ENCODE peak calls at places on chromosomes 3 and 15, in four cellular contexts. One of them, this sample, is unnamed.

GRCh38 chr3:46926871-46927717 is 49.5 kb downstream of the CCDC12 start:
- DNase-seq in SK-N-SH: no peak
- DNase-seq in K562: no peak
- DNase-seq in H1: no peak
- DNase-seq in this sample: peak

GRCh38 chr3:147369231-147369630 is 37.1 kb downstream of the ZIC4 start:
- DNase-seq in SK-N-SH: no peak
- DNase-seq in H1: no peak
- DNase-seq in K562: no peak
- DNase-seq in this sample: no peak

GRCh38 chr3:197352382-197352781 is 54.0 kb upstream of the DLG1 start:
- DNase-seq in H1: no peak
- DNase-seq in SK-N-SH: peak
- DNase-seq in K562: no peak
- DNase-seq in this sample: no peak

GRCh38 chr3:173770011-173770410 is 372.5 kb downstream of the NLGN1 start:
- DNase-seq in SK-N-SH: no peak
- DNase-seq in H1: no peak
- DNase-seq in K562: no peak
- DNase-seq in this sample: no peak

GRCh38 chr3:139937674-139938279 is 2.8 kb downstream of the CLSTN2 start:
- DNase-seq in SK-N-SH: peak
- DNase-seq in K562: peak
- DNase-seq in H1: no peak
- DNase-seq in this sample: no peak

GRCh38 chr3:111859061-111859973 is at the start of gene PHLDB2:
- DNase-seq in H1: no peak
- DNase-seq in K562: no peak
- DNase-seq in SK-N-SH: peak
- DNase-seq in this sample: no peak

GRCh38 chr15:70494861-70495571 is 268.3 kb downstream of the UACA start:
- DNase-seq in H1: no peak
- DNase-seq in SK-N-SH: peak
- DNase-seq in K562: no peak
- DNase-seq in this sample: no peak

GRCh38 chr3:153852355-153852754 is 268.8 kb upstream of the ARHGEF26 start:
- DNase-seq in SK-N-SH: no peak
- DNase-seq in K562: no peak
- DNase-seq in H1: no peak
- DNase-seq in this sample: no peak

GRCh38 chr3:156787926-156788663 is 38.1 kb upstream of the LEKR1 start:
- DNase-seq in H1: no peak
- DNase-seq in SK-N-SH: peak
- DNase-seq in K562: peak
- DNase-seq in this sample: no peak

GRCh38 chr3:11564577-11565001 is 79.1 kb downstream of the VGLL4 start:
- DNase-seq in SK-N-SH: no peak
- DNase-seq in K562: no peak
- DNase-seq in H1: no peak
- DNase-seq in this sample: no peak

GRCh38 chr15:28901987-28902745 is 16.4 kb downstream of the APBA2 start:
- DNase-seq in SK-N-SH: no peak
- DNase-seq in H1: no peak
- DNase-seq in K562: no peak
- DNase-seq in this sample: no peak

GRCh38 chr15:34056921-34057320 is 17.9 kb upstream of the AVEN start:
- DNase-seq in K562: no peak
- DNase-seq in SK-N-SH: no peak
- DNase-seq in H1: no peak
- DNase-seq in this sample: no peak

GRCh38 chr15:75153084-75153483 is 48.6 kb upstream of the C15orf39 start:
- DNase-seq in H1: no peak
- DNase-seq in SK-N-SH: peak
- DNase-seq in K562: peak
- DNase-seq in this sample: no peak

GRCh38 chr3:18729671-18730070 is 304.5 kb upstream of the SATB1 start:
- DNase-seq in SK-N-SH: no peak
- DNase-seq in K562: no peak
- DNase-seq in H1: no peak
- DNase-seq in this sample: no peak

GRCh38 chr3:46857485-46858341 is 5.5 kb downstream of the MYL3 start:
- DNase-seq in SK-N-SH: no peak
- DNase-seq in H1: no peak
- DNase-seq in K562: no peak
- DNase-seq in this sample: no peak

GRCh38 chr3:126983653-126984390 is 907 bp downstream of the PLXNA1 start:
- DNase-seq in K562: peak
- DNase-seq in H1: peak
- DNase-seq in SK-N-SH: peak
- DNase-seq in this sample: no peak

GRCh38 chr3:183252973-183253363 is at the start of gene B3GNT5:
- DNase-seq in K562: peak
- DNase-seq in H1: no peak
- DNase-seq in SK-N-SH: peak
- DNase-seq in this sample: no peak

GRCh38 chr15:49045691-49046112 is 544 bp downstream of the SECISBP2L start:
- DNase-seq in K562: no peak
- DNase-seq in H1: no peak
- DNase-seq in SK-N-SH: no peak
- DNase-seq in this sample: peak

GRCh38 chr3:132549890-132550578 is 47.0 kb upstream of the ACKR4 start:
- DNase-seq in H1: no peak
- DNase-seq in SK-N-SH: no peak
- DNase-seq in K562: no peak
- DNase-seq in this sample: peak

GRCh38 chr15:40266828-40267304 is 16.0 kb downstream of the ANKRD63 start:
- DNase-seq in SK-N-SH: no peak
- DNase-seq in K562: peak
- DNase-seq in H1: no peak
- DNase-seq in this sample: no peak

GRCh38 chr15:69760890-69761568 is 308.4 kb downstream of the RPLP1 start:
- DNase-seq in SK-N-SH: peak
- DNase-seq in H1: no peak
- DNase-seq in K562: no peak
- DNase-seq in this sample: peak

GRCh38 chr3:179088306-179088705 is 16.7 kb upstream of the ZMAT3 start:
- DNase-seq in H1: no peak
- DNase-seq in K562: peak
- DNase-seq in SK-N-SH: no peak
- DNase-seq in this sample: no peak
- H2AFZ ChIP-seq in H1: peak
- H2AFZ ChIP-seq in K562: peak
- H2AFZ ChIP-seq in SK-N-SH: no peak
- H2AFZ ChIP-seq in this sample: no peak

DNA sequence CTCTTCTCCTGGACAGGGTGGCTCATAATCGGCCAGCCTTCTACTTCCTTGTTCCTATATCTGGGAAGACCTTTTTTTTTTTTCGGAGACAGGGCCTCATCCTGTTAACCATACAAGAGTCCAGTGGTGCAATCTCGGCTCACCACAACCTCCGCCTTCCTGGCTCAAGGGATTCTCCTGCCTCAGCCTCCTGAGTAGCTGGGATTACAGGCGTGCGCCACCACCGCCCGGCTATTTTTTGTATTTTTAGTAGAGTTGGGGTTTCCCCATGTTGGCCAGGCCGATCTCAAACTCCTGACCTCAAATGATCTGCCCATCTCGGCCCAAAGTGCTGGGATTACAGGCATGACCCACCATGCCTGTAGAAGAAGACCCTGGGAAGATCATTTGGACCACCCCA is 4.5 kb downstream of the PLEKHO2 start:
- DNase-seq in K562: no peak
- DNase-seq in SK-N-SH: no peak
- DNase-seq in H1: no peak
- DNase-seq in this sample: no peak
- TF ChIP-seq NRF1 in K562: no peak
- TF ChIP-seq NRF1 in SK-N-SH: no peak
- TF ChIP-seq NRF1 in H1: no peak
- TF ChIP-seq NRF1 in this sample: no peak

GRCh38 chr3:123884258-123884831 is at the start of gene MYLK:
- DNase-seq in H1: peak
- DNase-seq in K562: peak
- DNase-seq in SK-N-SH: peak
- DNase-seq in this sample: no peak
- H2AFZ ChIP-seq in H1: peak
- H2AFZ ChIP-seq in K562: peak
- H2AFZ ChIP-seq in SK-N-SH: peak
- H2AFZ ChIP-seq in this sample: peak

GRCh38 chr3:44236485-44236908 is 5.2 kb upstream of the TOPAZ1 start:
- DNase-seq in H1: no peak
- DNase-seq in SK-N-SH: no peak
- DNase-seq in K562: no peak
- DNase-seq in this sample: no peak

GRCh38 chr3:44237161-44237560 is 4.5 kb upstream of the TOPAZ1 start:
- DNase-seq in K562: no peak
- DNase-seq in H1: no peak
- DNase-seq in SK-N-SH: no peak
- DNase-seq in this sample: no peak

GRCh38 chr3:44234674-44235268 is 6.9 kb upstream of the TOPAZ1 start:
- DNase-seq in K562: no peak
- DNase-seq in H1: no peak
- DNase-seq in SK-N-SH: no peak
- DNase-seq in this sample: no peak

GRCh38 chr3:44237665-44238064 is 4.0 kb upstream of the TOPAZ1 start:
- DNase-seq in SK-N-SH: no peak
- DNase-seq in H1: no peak
- DNase-seq in K562: no peak
- DNase-seq in this sample: no peak

DNA sequence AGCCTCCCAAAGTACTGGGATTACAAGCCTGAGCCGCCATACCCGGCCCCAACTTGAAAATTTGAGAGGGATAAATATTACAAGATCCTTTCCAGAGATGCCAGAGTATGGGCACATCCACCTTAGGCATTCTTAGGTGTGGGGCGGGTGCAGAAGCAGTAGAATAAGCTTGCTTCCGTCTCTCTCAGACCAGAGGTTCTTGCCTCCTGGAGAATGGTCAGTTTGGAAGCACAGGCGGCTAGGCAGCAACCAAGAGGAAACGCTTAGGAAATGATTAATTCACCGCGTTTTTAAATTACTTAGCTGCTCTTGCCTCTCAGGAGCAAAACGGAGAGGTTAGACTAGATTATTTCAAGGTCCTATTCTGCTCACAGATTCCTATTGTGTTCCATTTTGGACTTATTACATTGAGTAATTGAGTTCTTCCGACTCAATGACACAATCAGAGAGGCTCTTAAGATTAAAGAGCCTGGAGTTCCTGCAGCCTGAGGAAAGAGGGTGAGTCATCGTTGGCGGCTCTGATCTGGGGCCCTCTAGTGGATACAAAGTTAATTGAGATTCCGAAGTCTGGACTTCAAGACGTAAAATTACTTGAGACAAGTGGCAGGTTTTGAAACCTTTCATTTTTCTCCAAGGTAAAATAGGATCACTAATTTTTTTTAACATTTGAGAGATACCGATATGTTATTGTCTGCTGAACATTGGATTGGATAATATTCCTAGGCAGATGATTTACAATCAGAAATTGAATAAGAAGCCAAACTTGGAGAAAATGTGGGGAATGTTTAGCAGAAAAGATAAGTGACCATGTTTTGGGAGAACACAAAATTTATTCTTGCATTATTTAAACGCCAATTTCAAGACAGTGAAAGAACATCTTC is 5.8 kb upstream of the TOPAZ1 start:
- DNase-seq in SK-N-SH: peak
- DNase-seq in K562: peak
- DNase-seq in H1: peak
- DNase-seq in this sample: peak
- TF ChIP-seq NRF1 in SK-N-SH: no peak
- TF ChIP-seq NRF1 in K562: no peak
- TF ChIP-seq NRF1 in H1: no peak
- TF ChIP-seq NRF1 in this sample: no peak

GRCh38 chr15:66505818-66506217 is 692 bp downstream of the ZWILCH start:
- DNase-seq in SK-N-SH: peak
- DNase-seq in K562: no peak
- DNase-seq in H1: no peak
- DNase-seq in this sample: no peak

GRCh38 chr15:66502491-66502890 is 2.2 kb downstream of the RPL4 start:
- DNase-seq in H1: no peak
- DNase-seq in SK-N-SH: no peak
- DNase-seq in K562: no peak
- DNase-seq in this sample: no peak

GRCh38 chr15:66505430-66505811 is 295 bp downstream of the ZWILCH start:
- DNase-seq in SK-N-SH: no peak
- DNase-seq in K562: no peak
- DNase-seq in H1: no peak
- DNase-seq in this sample: no peak

GRCh38 chr15:66503780-66504562 is 684 bp downstream of the RPL4 start:
- DNase-seq in H1: no peak
- DNase-seq in K562: no peak
- DNase-seq in SK-N-SH: no peak
- DNase-seq in this sample: no peak

DNA sequence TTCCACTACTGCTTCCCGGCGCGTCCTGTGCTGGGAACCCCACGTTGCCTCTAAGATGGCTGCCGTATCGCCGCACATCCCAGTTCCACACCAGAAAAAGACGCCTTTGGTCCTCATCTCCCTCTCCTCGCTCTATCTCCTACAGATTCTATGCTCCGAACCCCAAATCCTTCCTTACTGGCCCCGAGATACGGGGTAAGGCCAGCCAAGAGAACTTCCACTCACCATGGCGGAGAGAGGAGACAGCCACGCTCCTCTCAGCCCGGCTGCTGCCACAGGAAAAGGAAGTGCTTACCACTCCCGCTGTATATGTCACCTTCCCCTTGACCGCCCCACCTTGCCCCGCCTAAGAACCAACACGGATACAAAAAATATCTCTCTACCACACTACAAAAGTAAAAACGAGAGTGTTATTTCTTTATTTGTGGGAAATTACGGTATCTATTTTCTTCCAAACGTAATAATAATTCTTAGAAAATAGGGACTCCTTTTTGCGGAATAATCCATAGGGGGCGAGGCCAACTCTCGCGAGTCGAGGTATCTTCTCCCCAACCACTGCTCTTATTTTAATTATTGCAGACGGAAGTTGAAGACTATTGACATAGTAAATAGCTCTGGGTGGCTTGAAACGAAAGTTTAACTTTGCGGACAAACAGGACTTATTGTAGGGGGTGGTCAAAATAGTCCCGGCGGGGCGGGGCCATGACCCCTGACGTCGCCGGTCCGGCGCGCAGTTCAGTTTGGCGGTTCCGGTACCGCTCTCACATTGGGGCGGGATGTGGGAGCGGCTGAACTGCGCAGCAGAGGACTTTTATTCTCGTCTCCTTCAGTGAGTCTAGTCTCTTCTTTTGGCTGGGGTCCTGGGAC is at the start of the genes RPL4 and ZWILCH:
- DNase-seq in K562: peak
- DNase-seq in SK-N-SH: peak
- DNase-seq in H1: peak
- DNase-seq in this sample: peak
- H2AFZ ChIP-seq in K562: peak
- H2AFZ ChIP-seq in SK-N-SH: peak
- H2AFZ ChIP-seq in H1: peak
- H2AFZ ChIP-seq in this sample: peak

GRCh38 chr3:129602730-129603560 is 3.5 kb downstream of the PLXND1 start:
- DNase-seq in SK-N-SH: no peak
- DNase-seq in H1: no peak
- DNase-seq in K562: no peak
- DNase-seq in this sample: no peak
- TF ChIP-seq NRF1 in SK-N-SH: no peak
- TF ChIP-seq NRF1 in H1: no peak
- TF ChIP-seq NRF1 in K562: no peak
- TF ChIP-seq NRF1 in this sample: no peak